ENCODE peak calls at places on chromosome 10, in six cellular contexts. G is KBM-7, N is mucosa of gallbladder, X is neural crest cell, J is EL, A is DMS53. I is an unnamed sample.
A peak's percentile ranks its signal among the peaks of the same experiment; 100 is the strongest.

GRCh38 chr10:60282771-60283353 is 106.8 kb downstream of the ANK3 start:
- DNase-seq in G (peak; percentile 73), N (no peak), X (no peak), J (peak; percentile 81), A (peak; percentile 96), I (peak; percentile 48)

GRCh38 chr10:128437786-128438350 is 311.6 kb upstream of the MKI67 start:
- DNase-seq in G (no peak), N (no peak), X (no peak), J (no peak), A (no peak), I (no peak)

GRCh38 chr10:116815641-116816415 is 33.5 kb upstream of the ENO4 start:
- DNase-seq in G (no peak), N (no peak), X (no peak), J (peak; percentile 53), A (no peak), I (no peak)

GRCh38 chr10:103917326-103918052 is 495 bp downstream of the STN1 start:
- DNase-seq in G (no peak), N (no peak), X (peak; percentile 10), J (no peak), A (peak; percentile 66), I (no peak)

GRCh38 chr10:24503627-24504320 is 219.9 kb downstream of the ARHGAP21 start:
- DNase-seq in G (peak; percentile 68), N (no peak), X (peak; percentile 22), J (peak; percentile 53), A (peak; percentile 85), I (no peak)

GRCh38 chr10:8095962-8096361 is 41.5 kb downstream of the GATA3 start:
- DNase-seq in G (no peak), N (no peak), X (no peak), J (no peak), A (no peak), I (no peak)

GRCh38 chr10:62778125-62778524 is 26.4 kb upstream of the ADO start:
- DNase-seq in G (no peak), N (no peak), X (no peak), J (no peak), A (no peak), I (no peak)

GRCh38 chr10:120917521-120918250 is 66.5 kb downstream of the WDR11 start:
- DNase-seq in G (no peak), N (no peak), X (no peak), J (no peak), A (no peak), I (no peak)

GRCh38 chr10:88117869-88118632 is 254.6 kb downstream of the PTEN start:
- DNase-seq in G (peak; percentile 45), N (no peak), X (no peak), J (no peak), A (peak; percentile 51), I (peak; percentile 65)

GRCh38 chr10:50490244-50490643 is 133.5 kb downstream of the SGMS1 start:
- DNase-seq in G (no peak), N (no peak), X (no peak), J (no peak), A (no peak), I (no peak)

GRCh38 chr10:95475827-95476481 is 85.2 kb downstream of the SORBS1 start:
- DNase-seq in G (no peak), N (peak; percentile 87), X (no peak), J (no peak), A (peak; percentile 41), I (no peak)